ENCODE peak calls at places on chromosomes 16 and 17, in seven cellular contexts. Z is lower leg skin, B is sigmoid colon, I is A549, H is cardiac muscle cell, W is tibial nerve, L is stomach. G is an unnamed sample.

GRCh38 chr17:21345236-21345635 is 30.9 kb upstream of the KCNJ12 start:
- DNase-seq in H (no peak), I (no peak), W (no peak), Z (no peak), L (no peak), B (no peak), G (no peak)

GRCh38 chr17:43608313-43608712 is 53.4 kb downstream of the MEOX1 start:
- DNase-seq in B (no peak), L (no peak), H (no peak), W (no peak), I (no peak), Z (no peak), G (no peak)

GRCh38 chr16:5557966-5558365 is 460.4 kb upstream of the EEF2KMT start:
- DNase-seq in W (no peak), B (no peak), I (no peak), Z (no peak), L (no peak), H (no peak), G (no peak)

GRCh38 chr16:22250522-22250921 is 44.4 kb downstream of the EEF2K start:
- DNase-seq in W (no peak), B (no peak), Z (no peak), I (no peak), L (no peak), H (peak), G (no peak)

GRCh38 chr17:59846391-59847165 is 46.2 kb downstream of the TUBD1 start:
- DNase-seq in I (peak), H (peak), W (peak), L (peak), Z (peak), B (peak), G (no peak)

GRCh38 chr17:78358538-78359215 is 1.2 kb downstream of the SOCS3 start:
- DNase-seq in Z (no peak), H (peak), W (no peak), B (no peak), I (no peak), L (peak), G (no peak)

GRCh38 chr17:35708951-35709350 is 22.5 kb upstream of the RASL10B start:
- DNase-seq in Z (no peak), I (no peak), W (no peak), H (no peak), L (no peak), B (no peak), G (no peak)

GRCh38 chr16:55035956-55036355 is 105.3 kb downstream of the IRX5 start:
- DNase-seq in H (no peak), I (no peak), Z (no peak), L (no peak), W (no peak), B (no peak), G (no peak)

GRCh38 chr17:50028207-50029120 is 27.4 kb upstream of the ITGA3 start:
- DNase-seq in H (peak), Z (peak), L (no peak), B (no peak), I (peak), W (no peak), G (peak)

GRCh38 chr17:57166803-57167202 is 81.8 kb downstream of the AKAP1 start:
- DNase-seq in W (no peak), I (no peak), B (no peak), L (no peak), H (no peak), Z (no peak), G (no peak)

GRCh38 chr17:39208893-39209292 is 8.8 kb downstream of the RPL19 start:
- DNase-seq in I (no peak), Z (peak), B (no peak), W (no peak), L (peak), H (no peak), G (no peak)

GRCh38 chr17:6555331-6556120 is 829 bp downstream of the PITPNM3 start:
- DNase-seq in Z (no peak), I (no peak), L (peak), W (no peak), H (peak), B (no peak), G (no peak)

GRCh38 chr16:25037632-25038031 is 22.5 kb upstream of the ARHGAP17 start:
- DNase-seq in I (no peak), Z (no peak), H (no peak), L (no peak), W (no peak), B (no peak), G (no peak)

GRCh38 chr16:989354-989814 is 7.8 kb downstream of the SOX8 start:
- DNase-seq in Z (no peak), W (no peak), B (no peak), I (no peak), L (no peak), H (no peak), G (no peak)

GRCh38 chr17:6853764-6854442 is 22.4 kb upstream of the TEKT1 start:
- DNase-seq in W (no peak), I (peak), B (no peak), L (no peak), Z (no peak), H (no peak), G (no peak)

GRCh38 chr17:36721560-36722120 is 120.3 kb downstream of the MRM1 start:
- DNase-seq in H (no peak), B (no peak), W (no peak), I (no peak), L (no peak), Z (no peak), G (no peak)

GRCh38 chr16:89232107-89232506 is 14.6 kb downstream of the ZNF778 start:
- DNase-seq in I (no peak), L (no peak), W (no peak), B (no peak), H (no peak), Z (no peak), G (no peak)

GRCh38 chr16:89224665-89225064 is 7.2 kb downstream of the ZNF778 start:
- DNase-seq in L (no peak), H (no peak), W (no peak), B (no peak), Z (no peak), I (no peak), G (no peak)

GRCh38 chr16:89233678-89234490 is 16.4 kb downstream of the ZNF778 start:
- DNase-seq in I (no peak), B (no peak), L (no peak), H (no peak), Z (no peak), W (no peak), G (no peak)

DNA sequence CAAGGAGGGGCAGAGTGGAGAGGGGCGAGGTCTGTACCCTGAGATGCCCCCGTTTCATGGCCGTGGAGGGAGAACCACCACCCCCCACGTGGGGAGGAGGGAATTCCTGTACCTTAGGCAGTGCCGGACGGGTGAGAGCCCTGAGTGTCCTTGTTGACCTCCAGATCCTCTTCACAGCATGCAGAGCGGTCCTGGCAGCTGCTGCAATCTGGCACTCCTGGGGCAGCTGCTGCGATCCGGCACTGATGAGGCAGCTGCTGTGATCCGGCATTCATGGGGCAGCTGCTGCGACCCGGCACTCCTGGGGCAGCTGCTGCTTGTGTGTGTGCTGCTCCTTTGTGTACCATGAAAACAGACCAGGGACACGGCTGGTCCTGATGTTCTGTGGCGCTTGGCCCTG is 12.7 kb downstream of the ZNF778 start:
- DNase-seq in H (no peak), B (no peak), W (no peak), I (no peak), Z (no peak), L (no peak), G (no peak)
- H3K4me3 ChIP-seq in H (no peak), B (no peak), W (no peak), I (no peak), Z (no peak), L (no peak), G (no peak)

GRCh38 chr17:62987136-62987535 is 21.1 kb downstream of the TANC2 start:
- DNase-seq in L (no peak), Z (no peak), I (no peak), B (no peak), H (no peak), W (no peak), G (no peak)
- TF ChIP-seq CTCF in L (no peak), Z (no peak), I (peak), B (no peak), H (peak), W (no peak), G (no peak)

DNA sequence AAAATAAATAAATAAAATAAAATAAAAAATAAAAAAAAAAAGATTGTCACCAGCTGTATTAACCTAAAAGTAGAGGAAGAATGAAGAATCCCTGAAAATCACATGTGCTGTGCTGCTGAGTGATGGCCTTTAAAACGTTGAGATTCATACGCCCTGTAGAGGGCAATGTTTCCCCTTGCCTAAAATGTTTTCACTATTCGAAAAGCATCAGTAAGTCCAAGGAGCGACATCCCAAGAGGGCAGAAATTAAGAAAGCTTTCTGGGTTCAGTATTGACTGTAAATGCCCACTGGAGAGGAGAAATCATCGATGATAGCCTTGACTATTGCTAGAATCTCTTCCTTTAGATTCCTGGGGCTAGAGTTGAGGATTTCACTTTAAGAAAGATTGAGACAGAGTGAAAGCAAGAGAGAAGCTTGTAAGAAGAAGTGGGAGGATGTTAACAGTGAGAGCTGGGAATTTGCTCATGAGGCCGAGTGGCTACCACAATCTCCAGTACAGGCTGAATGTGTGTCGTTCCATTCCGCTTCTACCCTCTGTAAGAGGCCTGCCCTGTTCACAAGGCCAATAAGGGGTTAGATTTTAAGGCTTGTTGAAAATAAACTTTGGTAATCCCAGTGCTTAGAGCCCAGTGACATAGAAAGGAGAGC is 170.8 kb upstream of the FAM20A start:
- DNase-seq in Z (no peak), B (no peak), I (peak), W (peak), L (no peak), H (peak), G (no peak)
- H3K4me3 ChIP-seq in Z (no peak), B (peak), I (no peak), W (no peak), L (no peak), H (no peak), G (peak)

GRCh38 chr17:1898332-1898731 is 68.5 kb downstream of the RPA1 start:
- DNase-seq in I (no peak), Z (no peak), W (no peak), L (no peak), B (no peak), H (no peak), G (no peak)

GRCh38 chr17:1894753-1895339 is 65.0 kb downstream of the RPA1 start:
- DNase-seq in Z (no peak), W (no peak), I (no peak), B (no peak), H (no peak), L (no peak), G (no peak)

GRCh38 chr17:1896243-1897163 is 66.7 kb downstream of the RPA1 start:
- DNase-seq in L (no peak), Z (no peak), H (no peak), I (no peak), B (no peak), W (no peak), G (no peak)

GRCh38 chr17:1898872-1899271 is 69.1 kb downstream of the RPA1 start:
- DNase-seq in W (no peak), I (no peak), B (no peak), Z (no peak), H (no peak), L (no peak), G (no peak)

GRCh38 chr17:1899403-1900000 is 69.7 kb downstream of the RPA1 start:
- DNase-seq in W (no peak), B (no peak), H (no peak), L (no peak), Z (no peak), I (peak), G (no peak)
- TF ChIP-seq CTCF in W (no peak), B (no peak), H (peak), L (no peak), Z (no peak), I (no peak), G (peak)

GRCh38 chr17:58324409-58325288 is 3.9 kb downstream of the TSPOAP1 start:
- DNase-seq in L (peak), Z (no peak), H (peak), B (no peak), I (no peak), W (no peak), G (peak)
- H3K4me3 ChIP-seq in L (peak), Z (peak), H (peak), B (peak), I (no peak), W (peak), G (peak)

G was measured in breast epithelium.